ENCODE peak calls at places on chromosome 3, in four cellular contexts. V is caudate nucleus, F is suprapubic skin, I is hepatocyte. C is an unnamed sample.

GRCh38 chr3:101036213-101036618 is 43.0 kb upstream of the ABI3BP start:
- DNase-seq in V (no peak), F (no peak), I (peak), C (no peak)

GRCh38 chr3:195878424-195879274 is 29.7 kb downstream of the TNK2 start:
- DNase-seq in V (no peak), F (no peak), I (no peak), C (no peak)

GRCh38 chr3:2029559-2029958 is 69.1 kb upstream of the CNTN4 start:
- DNase-seq in V (no peak), F (no peak), I (no peak), C (no peak)

GRCh38 chr3:30855390-30855789 is 39.1 kb downstream of the GADL1 start:
- DNase-seq in V (no peak), F (no peak), I (peak), C (no peak)

GRCh38 chr3:13308406-13308805 is 111.7 kb downstream of the NUP210 start:
- DNase-seq in V (peak), F (no peak), I (peak), C (no peak)

GRCh38 chr3:45642731-45643152 is 46.5 kb upstream of the SACM1L start:
- DNase-seq in V (no peak), F (no peak), I (no peak), C (no peak)

GRCh38 chr3:174776123-174776522 is 83.0 kb upstream of the NAALADL2 start:
- DNase-seq in V (no peak), F (no peak), I (peak), C (no peak)

GRCh38 chr3:25820372-25820771 is 30.5 kb downstream of the OXSM start:
- DNase-seq in V (no peak), F (no peak), I (peak), C (no peak)

GRCh38 chr3:100665230-100665629 is 44.1 kb upstream of the TFG start:
- DNase-seq in V (no peak), F (no peak), I (no peak), C (no peak)

GRCh38 chr3:149781216-149781615 is 11.1 kb downstream of the ANKUB1 start:
- DNase-seq in V (no peak), F (no peak), I (no peak), C (no peak)

GRCh38 chr3:62109534-62109933 is 263.8 kb downstream of the FEZF2 start:
- DNase-seq in V (no peak), F (peak), I (peak), C (no peak)

GRCh38 chr3:195259146-195259563 is 11.8 kb downstream of the XXYLT1 start:
- DNase-seq in V (no peak), F (no peak), I (no peak), C (no peak)

GRCh38 chr3:123884258-123884831 is at the start of gene MYLK:
- DNase-seq in V (no peak), F (peak), I (peak), C (no peak)

GRCh38 chr3:37693791-37694194 is 167.9 kb upstream of the CTDSPL start:
- DNase-seq in V (no peak), F (no peak), I (no peak), C (no peak)

GRCh38 chr3:45795882-45796765 is at the start of gene SLC6A20:
- DNase-seq in V (no peak), F (no peak), I (peak), C (no peak)

GRCh38 chr3:71589132-71589531 is 5.6 kb upstream of the FOXP1 start:
- DNase-seq in V (no peak), F (no peak), I (no peak), C (no peak)

GRCh38 chr3:144221771-144222170 is 250.1 kb downstream of the DIPK2A start:
- DNase-seq in V (no peak), F (no peak), I (no peak), C (no peak)

GRCh38 chr3:58306662-58307286 is 454 bp downstream of the HTD2 start:
- DNase-seq in V (no peak), F (peak), I (peak), C (no peak)

GRCh38 chr3:141553055-141553454 is 66.2 kb downstream of the RASA2 start:
- DNase-seq in V (no peak), F (no peak), I (no peak), C (no peak)

GRCh38 chr3:49132437-49133225 is at the start of gene LAMB2:
- DNase-seq in V (peak), F (peak), I (peak), C (peak)

GRCh38 chr3:151816091-151816604 is 2.2 kb downstream of the AADAC start:
- DNase-seq in V (no peak), F (no peak), I (peak), C (no peak)

GRCh38 chr3:22117751-22118346 is 366.8 kb upstream of the ZNF385D start:
- DNase-seq in V (no peak), F (no peak), I (peak), C (no peak)

GRCh38 chr3:132161608-132162007 is 126.8 kb upstream of the CPNE4 start:
- DNase-seq in V (no peak), F (no peak), I (no peak), C (no peak)

GRCh38 chr3:150384517-150385212 is 23.4 kb upstream of the TSC22D2 start:
- DNase-seq in V (no peak), F (no peak), I (peak), C (no peak)

GRCh38 chr3:167854846-167855245 is 119.3 kb downstream of the SERPINI1 start:
- DNase-seq in V (no peak), F (no peak), I (no peak), C (no peak)

GRCh38 chr3:56357266-56357665 is 111.0 kb downstream of the ERC2 start:
- DNase-seq in V (no peak), F (no peak), I (peak), C (no peak)

GRCh38 chr3:123536153-123536895 is 48.5 kb downstream of the HACD2 start:
- DNase-seq in V (no peak), F (no peak), I (no peak), C (no peak)

GRCh38 chr3:16186565-16186964 is 12.1 kb downstream of the GALNT15 start:
- DNase-seq in V (no peak), F (no peak), I (no peak), C (no peak)

GRCh38 chr3:23546186-23546585 is 259.6 kb upstream of the UBE2E1 start:
- DNase-seq in V (no peak), F (no peak), I (no peak), C (no peak)

GRCh38 chr3:105798381-105798934 is 70.4 kb downstream of the CBLB start:
- DNase-seq in V (no peak), F (no peak), I (no peak), C (no peak)
- H3K27ac ChIP-seq in V (no peak), F (no peak), I (no peak), C (no peak)

DNA sequence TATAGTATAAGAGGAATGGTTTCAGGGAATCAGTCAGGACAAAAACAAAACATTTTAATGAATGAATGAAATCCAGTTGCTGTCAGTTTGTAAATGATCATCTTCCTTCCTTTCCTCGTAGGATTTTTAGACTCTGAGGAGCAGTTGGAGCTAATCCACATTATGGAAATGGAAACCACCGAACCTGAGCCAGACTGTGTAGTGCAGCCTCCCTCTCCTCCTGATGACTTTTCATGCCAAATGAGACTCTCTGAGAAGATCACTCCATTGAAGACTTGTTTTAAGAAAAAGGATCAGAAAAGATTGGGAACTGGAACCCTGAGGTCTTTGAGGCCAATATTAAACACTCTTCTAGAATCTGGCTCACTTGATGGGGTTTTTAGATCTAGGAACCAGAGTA is 3.1 kb downstream of the TIPARP start:
- DNase-seq in V (no peak), F (no peak), I (no peak), C (no peak)
- H3K27ac ChIP-seq in V (no peak), F (no peak), I (peak), C (no peak)

GRCh38 chr3:52536369-52537164 is at the start of gene UQCC5:
- DNase-seq in V (peak), F (peak), I (peak), C (peak)

GRCh38 chr3:52534281-52535183 is 875 bp upstream of the NT5DC2 start:
- DNase-seq in V (no peak), F (peak), I (peak), C (no peak)

GRCh38 chr3:52536112-52536368 is 365 bp upstream of the UQCC5 start:
- DNase-seq in V (no peak), F (no peak), I (no peak), C (no peak)

GRCh38 chr3:52537165-52537635 is 795 bp downstream of the UQCC5 start:
- DNase-seq in V (no peak), F (no peak), I (no peak), C (no peak)

DNA sequence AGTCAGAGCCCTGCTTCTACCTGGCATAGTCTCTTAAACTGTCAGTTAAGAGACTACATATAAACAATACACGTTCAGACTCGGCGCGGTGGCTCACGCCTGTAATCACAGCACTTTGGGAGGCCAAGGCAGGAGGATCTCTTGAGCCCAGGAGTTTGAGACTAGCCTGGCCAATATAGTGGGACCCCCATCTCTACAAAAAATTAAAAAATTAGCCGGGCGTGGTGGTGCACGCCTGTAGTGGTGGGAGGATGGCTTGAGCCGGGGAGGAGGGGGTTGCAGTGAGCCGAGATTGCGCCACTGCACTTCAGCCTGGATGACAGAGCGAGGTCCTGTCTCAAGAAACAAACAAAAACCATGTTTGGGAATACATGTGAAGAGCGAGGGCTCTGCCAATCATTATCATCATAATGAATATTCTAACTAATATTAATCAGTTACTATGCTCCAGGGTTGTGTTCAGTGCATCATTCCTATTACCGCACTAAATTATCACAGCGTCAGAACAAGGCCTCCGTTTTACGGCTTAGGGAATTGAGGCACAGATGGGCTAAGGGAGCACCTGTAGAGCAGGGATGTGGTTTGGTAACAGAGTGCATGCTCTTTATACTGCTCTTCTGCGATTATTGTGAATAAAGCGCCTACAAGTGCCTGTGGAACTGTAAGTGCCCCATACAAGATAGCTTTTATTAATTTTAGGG is 844 bp upstream of the UQCC5 start:
- DNase-seq in V (no peak), F (no peak), I (no peak), C (no peak)
- H3K27ac ChIP-seq in V (peak), F (no peak), I (peak), C (peak)

GRCh38 chr3:172390792-172391191 is 57.5 kb downstream of the GHSR start:
- DNase-seq in V (no peak), F (no peak), I (no peak), C (no peak)
- H3K27ac ChIP-seq in V (no peak), F (no peak), I (no peak), C (no peak)

GRCh38 chr3:146152841-146153240 is 8.1 kb downstream of the PLOD2 start:
- DNase-seq in V (no peak), F (no peak), I (no peak), C (peak)
- H3K27ac ChIP-seq in V (peak), F (no peak), I (peak), C (no peak)

GRCh38 chr3:10526366-10526765 is 21.0 kb upstream of the ATP2B2 start:
- DNase-seq in V (no peak), F (peak), I (no peak), C (no peak)

GRCh38 chr3:10522646-10523303 is 17.4 kb upstream of the ATP2B2 start:
- DNase-seq in V (no peak), F (peak), I (no peak), C (no peak)

GRCh38 chr3:10524270-10524669 is 18.9 kb upstream of the ATP2B2 start:
- DNase-seq in V (no peak), F (no peak), I (no peak), C (no peak)

GRCh38 chr3:10527295-10528016 is 22.1 kb upstream of the ATP2B2 start:
- DNase-seq in V (no peak), F (peak), I (no peak), C (no peak)

DNA sequence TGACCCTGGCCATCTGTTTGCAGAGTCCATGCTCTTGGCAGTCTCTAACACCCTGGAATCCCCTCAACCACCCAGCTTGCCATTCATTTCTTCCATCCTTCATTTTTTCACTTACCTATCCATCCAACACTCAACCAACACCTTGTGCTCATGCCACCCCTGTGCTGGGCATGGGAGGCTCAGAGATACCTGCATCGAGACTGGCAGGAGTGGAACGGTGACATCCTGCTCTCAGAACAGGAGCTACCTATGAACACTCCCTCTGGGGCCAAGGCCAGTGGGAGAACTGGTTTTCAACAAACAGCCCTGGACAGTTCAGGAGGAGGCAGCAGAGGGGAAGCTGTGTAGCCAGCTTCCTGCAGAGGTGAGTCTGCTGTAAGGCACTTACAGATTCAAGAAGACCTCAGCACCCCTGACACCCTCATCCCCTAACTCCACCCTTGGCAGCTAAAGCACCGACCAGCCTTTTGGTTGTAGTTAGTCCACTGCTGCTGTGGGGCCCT is 19.5 kb upstream of the ATP2B2 start:
- DNase-seq in V (no peak), F (peak), I (no peak), C (no peak)
- H3K27ac ChIP-seq in V (no peak), F (no peak), I (no peak), C (no peak)

DNA sequence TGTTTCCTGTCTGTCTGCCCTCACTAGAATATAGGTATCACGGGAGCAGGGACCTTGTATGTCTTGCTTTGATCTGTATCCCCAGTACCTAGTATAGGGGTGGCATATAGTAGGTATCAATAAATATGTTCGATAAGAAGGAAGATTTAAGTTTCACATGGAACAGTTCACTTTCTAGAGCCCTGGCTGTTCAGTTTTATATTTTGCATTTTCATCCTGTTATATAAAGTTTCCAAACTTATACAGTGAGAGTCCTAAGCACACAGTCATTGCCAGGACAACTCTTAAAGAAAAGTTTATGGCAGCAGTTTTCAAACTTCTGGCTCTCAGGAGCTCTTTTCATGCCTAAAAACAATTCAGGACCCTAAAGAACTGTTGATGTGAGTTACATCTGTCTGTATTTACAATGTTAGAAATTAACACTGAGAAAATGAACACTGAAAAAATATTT is 13.4 kb downstream of the ITPR1 start:
- DNase-seq in V (no peak), F (no peak), I (no peak), C (no peak)
- H3K27ac ChIP-seq in V (no peak), F (no peak), I (peak), C (no peak)

DNA sequence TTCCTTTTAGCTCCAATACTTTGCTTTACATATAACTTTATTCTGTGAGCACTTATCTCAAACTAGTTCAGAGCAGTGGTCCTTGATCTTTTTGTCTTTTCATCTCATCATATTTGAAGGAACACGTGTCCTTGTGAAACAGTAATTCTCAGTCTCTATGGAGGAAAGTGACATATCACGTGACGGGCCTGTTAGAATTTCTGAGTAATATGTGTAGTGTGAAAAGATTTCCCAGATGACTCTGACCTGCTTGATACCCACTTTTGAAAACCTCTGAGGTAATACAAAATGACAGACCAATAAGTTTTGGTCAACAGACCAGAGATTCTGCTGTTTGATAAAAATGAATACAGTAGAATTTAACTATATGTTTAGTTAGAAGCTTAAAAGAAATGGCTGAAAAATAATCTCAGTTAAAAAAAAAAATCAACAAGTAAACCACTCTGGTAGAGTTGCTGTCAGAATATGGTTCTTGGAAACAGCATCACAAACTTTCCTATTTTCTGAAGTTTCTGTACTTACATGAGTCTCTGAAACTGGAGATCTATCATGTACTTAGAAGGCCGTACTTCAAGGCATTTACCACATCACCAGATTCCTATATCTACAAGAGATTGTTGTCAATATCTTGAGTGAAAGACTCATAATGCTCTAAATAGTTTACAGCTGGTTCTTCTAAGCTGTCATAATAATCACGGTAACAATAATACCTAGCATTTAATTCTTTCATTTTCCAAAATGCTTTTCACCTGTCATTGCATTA is 590.2 kb upstream of the TBL1XR1 start:
- DNase-seq in V (no peak), F (no peak), I (no peak), C (no peak)
- H3K27ac ChIP-seq in V (no peak), F (no peak), I (no peak), C (no peak)

GRCh38 chr3:64082917-64083587 is 59.8 kb upstream of the PSMD6 start:
- DNase-seq in V (no peak), F (no peak), I (no peak), C (no peak)

GRCh38 chr3:64080839-64081630 is 57.7 kb upstream of the PSMD6 start:
- DNase-seq in V (no peak), F (no peak), I (no peak), C (no peak)

GRCh38 chr3:64083588-64083974 is 60.3 kb upstream of the PSMD6 start:
- DNase-seq in V (no peak), F (no peak), I (no peak), C (no peak)

GRCh38 chr3:64084640-64085039 is 61.3 kb upstream of the PSMD6 start:
- DNase-seq in V (no peak), F (no peak), I (no peak), C (no peak)

DNA sequence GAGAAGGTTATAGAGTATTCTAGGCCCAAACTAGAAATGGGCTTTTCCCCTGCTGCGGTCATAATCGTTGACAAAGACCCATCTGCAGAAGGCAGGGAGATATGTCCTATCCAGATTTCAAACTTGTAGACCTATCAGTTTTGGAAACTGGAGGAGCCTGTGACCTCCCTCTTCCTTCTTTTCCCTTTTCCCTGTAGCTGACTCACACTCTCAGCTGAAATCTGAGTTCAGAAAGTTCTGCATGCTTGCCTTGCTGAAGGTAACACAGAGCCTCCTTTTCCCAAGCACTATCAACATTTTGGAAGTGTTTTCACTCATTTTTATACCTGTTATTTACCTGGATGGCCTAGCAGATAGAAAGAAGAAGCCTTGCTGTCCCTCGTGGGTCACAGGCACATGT is 59.1 kb upstream of the PSMD6 start:
- DNase-seq in V (no peak), F (no peak), I (no peak), C (no peak)
- H3K27ac ChIP-seq in V (no peak), F (no peak), I (no peak), C (no peak)

GRCh38 chr3:143145951-143146350 is 26.4 kb downstream of the CHST2 start:
- DNase-seq in V (no peak), F (no peak), I (no peak), C (no peak)
- H3K27ac ChIP-seq in V (no peak), F (no peak), I (no peak), C (no peak)

C was measured in substantia nigra.